ENCODE peak calls at places on chromosomes 5 and 9, in nine cellular contexts. One of them, this sample, is unnamed.

GRCh38 chr5:150190503-150190973 is 676 bp downstream of the SLC6A7 start:
- DNase-seq in HCT116: no peak
- DNase-seq in esophagus squamous epithelium: no peak
- DNase-seq in tibial artery: no peak
- DNase-seq in keratinocyte: no peak
- DNase-seq in cardiac muscle cell: no peak
- DNase-seq in left ventricle myocardium inferior: no peak
- DNase-seq in hepatocyte: no peak
- DNase-seq in lung: no peak
- DNase-seq in this sample: no peak

GRCh38 chr5:134113572-134113907 is 941 bp upstream of the TCF7 start:
- DNase-seq in lung: no peak
- DNase-seq in tibial artery: no peak
- DNase-seq in esophagus squamous epithelium: no peak
- DNase-seq in hepatocyte: no peak
- DNase-seq in keratinocyte: no peak
- DNase-seq in HCT116: no peak
- DNase-seq in cardiac muscle cell: no peak
- DNase-seq in left ventricle myocardium inferior: no peak
- DNase-seq in this sample: no peak

GRCh38 chr9:80707120-80707519 is 982.2 kb downstream of the TLE1 start:
- DNase-seq in lung: no peak
- DNase-seq in keratinocyte: peak; percentile 62
- DNase-seq in hepatocyte: no peak
- DNase-seq in tibial artery: no peak
- DNase-seq in cardiac muscle cell: no peak
- DNase-seq in esophagus squamous epithelium: no peak
- DNase-seq in left ventricle myocardium inferior: no peak
- DNase-seq in HCT116: no peak
- DNase-seq in this sample: no peak

GRCh38 chr5:98109561-98110006 is 663.9 kb upstream of the RGMB start:
- DNase-seq in left ventricle myocardium inferior: no peak
- DNase-seq in cardiac muscle cell: no peak
- DNase-seq in HCT116: no peak
- DNase-seq in keratinocyte: no peak
- DNase-seq in esophagus squamous epithelium: no peak
- DNase-seq in tibial artery: no peak
- DNase-seq in lung: no peak
- DNase-seq in hepatocyte: no peak
- DNase-seq in this sample: no peak

GRCh38 chr5:135551593-135552447 is 16.1 kb upstream of the NEUROG1 start:
- DNase-seq in hepatocyte: peak; percentile 86
- DNase-seq in keratinocyte: no peak
- DNase-seq in lung: peak; percentile 67
- DNase-seq in HCT116: peak; percentile 69
- DNase-seq in esophagus squamous epithelium: no peak
- DNase-seq in tibial artery: peak; percentile 76
- DNase-seq in left ventricle myocardium inferior: peak; percentile 29
- DNase-seq in cardiac muscle cell: peak; percentile 81
- DNase-seq in this sample: no peak

GRCh38 chr5:31664566-31664965 is 25.6 kb downstream of the PDZD2 start:
- DNase-seq in cardiac muscle cell: no peak
- DNase-seq in esophagus squamous epithelium: no peak
- DNase-seq in HCT116: peak; percentile 56
- DNase-seq in tibial artery: no peak
- DNase-seq in hepatocyte: no peak
- DNase-seq in keratinocyte: no peak
- DNase-seq in lung: no peak
- DNase-seq in left ventricle myocardium inferior: no peak
- DNase-seq in this sample: no peak

GRCh38 chr5:149616727-149617284 is 35.5 kb downstream of the ARHGEF37 start:
- DNase-seq in tibial artery: no peak
- DNase-seq in lung: no peak
- DNase-seq in left ventricle myocardium inferior: no peak
- DNase-seq in keratinocyte: no peak
- DNase-seq in HCT116: no peak
- DNase-seq in hepatocyte: no peak
- DNase-seq in esophagus squamous epithelium: no peak
- DNase-seq in cardiac muscle cell: no peak
- DNase-seq in this sample: no peak

GRCh38 chr5:122897283-122897602 is 51.8 kb downstream of the SNX24 start:
- DNase-seq in cardiac muscle cell: no peak
- DNase-seq in HCT116: no peak
- DNase-seq in left ventricle myocardium inferior: no peak
- DNase-seq in hepatocyte: no peak
- DNase-seq in esophagus squamous epithelium: no peak
- DNase-seq in lung: no peak
- DNase-seq in tibial artery: no peak
- DNase-seq in keratinocyte: no peak
- DNase-seq in this sample: no peak

GRCh38 chr5:159095882-159096554 is 3.7 kb downstream of the EBF1 start:
- DNase-seq in esophagus squamous epithelium: no peak
- DNase-seq in cardiac muscle cell: no peak
- DNase-seq in hepatocyte: no peak
- DNase-seq in lung: no peak
- DNase-seq in keratinocyte: no peak
- DNase-seq in HCT116: no peak
- DNase-seq in left ventricle myocardium inferior: no peak
- DNase-seq in tibial artery: no peak
- DNase-seq in this sample: no peak
- H3K4me3 ChIP-seq in esophagus squamous epithelium: peak overlapping the region; percentile 46
- H3K4me3 ChIP-seq in cardiac muscle cell: no peak overlapping the region
- H3K4me3 ChIP-seq in hepatocyte: no peak overlapping the region
- H3K4me3 ChIP-seq in lung: no peak overlapping the region
- H3K4me3 ChIP-seq in keratinocyte: no peak overlapping the region
- H3K4me3 ChIP-seq in HCT116: no peak overlapping the region
- H3K4me3 ChIP-seq in left ventricle myocardium inferior: peak overlapping the region; percentile 84
- H3K4me3 ChIP-seq in tibial artery: peak overlapping the region; percentile 82
- H3K4me3 ChIP-seq in this sample: no peak overlapping the region

GRCh38 chr5:61649971-61650370 is 317.9 kb downstream of the ZSWIM6 start:
- DNase-seq in left ventricle myocardium inferior: no peak
- DNase-seq in keratinocyte: no peak
- DNase-seq in tibial artery: no peak
- DNase-seq in cardiac muscle cell: no peak
- DNase-seq in lung: no peak
- DNase-seq in HCT116: no peak
- DNase-seq in hepatocyte: no peak
- DNase-seq in esophagus squamous epithelium: no peak
- DNase-seq in this sample: no peak
- TF ChIP-seq CTCF in left ventricle myocardium inferior: no peak
- TF ChIP-seq CTCF in keratinocyte: no peak
- TF ChIP-seq CTCF in tibial artery: no peak
- TF ChIP-seq CTCF in cardiac muscle cell: no peak
- TF ChIP-seq CTCF in lung: no peak
- TF ChIP-seq CTCF in HCT116: no peak
- TF ChIP-seq CTCF in hepatocyte: no peak
- TF ChIP-seq CTCF in esophagus squamous epithelium: no peak
- TF ChIP-seq CTCF in this sample: no peak

DNA sequence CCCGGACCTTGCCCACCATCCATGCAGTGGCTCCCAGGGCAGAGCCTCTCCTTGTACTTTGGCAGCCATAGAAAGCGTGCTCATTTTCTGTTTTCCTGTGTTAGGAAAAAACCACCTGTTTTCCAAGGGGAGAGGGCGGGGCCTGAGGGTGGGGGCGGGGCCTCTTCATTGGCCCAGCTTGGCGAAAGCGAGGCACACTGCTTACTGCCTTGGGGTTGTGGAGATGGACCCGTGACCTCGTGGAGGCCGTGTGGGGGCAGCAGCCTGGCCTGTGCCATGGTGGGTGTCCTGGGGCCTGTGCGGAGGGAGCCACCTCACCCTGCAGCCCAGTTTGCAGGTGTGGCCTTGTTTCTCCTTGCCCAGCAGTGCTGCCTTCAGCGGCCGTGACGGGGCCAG is 4.4 kb upstream of the TOR4A start:
- DNase-seq in left ventricle myocardium inferior: no peak
- DNase-seq in HCT116: no peak
- DNase-seq in keratinocyte: no peak
- DNase-seq in esophagus squamous epithelium: no peak
- DNase-seq in cardiac muscle cell: no peak
- DNase-seq in lung: no peak
- DNase-seq in hepatocyte: no peak
- DNase-seq in tibial artery: peak; percentile 51
- DNase-seq in this sample: no peak
- H3K4me1 ChIP-seq in left ventricle myocardium inferior: peaks cover 96% of the 10 kb centered on the region
- H3K4me1 ChIP-seq in HCT116: peaks cover 31% of the 10 kb centered on the region
- H3K4me1 ChIP-seq in keratinocyte: peaks cover 27% of the 10 kb centered on the region
- H3K4me1 ChIP-seq in esophagus squamous epithelium: peaks cover 46% of the 10 kb centered on the region
- H3K4me1 ChIP-seq in cardiac muscle cell: peaks cover 25% of the 10 kb centered on the region
- H3K4me1 ChIP-seq in lung: peaks cover 5% of the 10 kb centered on the region
- H3K4me1 ChIP-seq in hepatocyte: peaks cover 17% of the 10 kb centered on the region
- H3K4me1 ChIP-seq in tibial artery: peaks cover 5% of the 10 kb centered on the region
- H3K4me1 ChIP-seq in this sample: peaks cover 44% of the 10 kb centered on the region

DNA sequence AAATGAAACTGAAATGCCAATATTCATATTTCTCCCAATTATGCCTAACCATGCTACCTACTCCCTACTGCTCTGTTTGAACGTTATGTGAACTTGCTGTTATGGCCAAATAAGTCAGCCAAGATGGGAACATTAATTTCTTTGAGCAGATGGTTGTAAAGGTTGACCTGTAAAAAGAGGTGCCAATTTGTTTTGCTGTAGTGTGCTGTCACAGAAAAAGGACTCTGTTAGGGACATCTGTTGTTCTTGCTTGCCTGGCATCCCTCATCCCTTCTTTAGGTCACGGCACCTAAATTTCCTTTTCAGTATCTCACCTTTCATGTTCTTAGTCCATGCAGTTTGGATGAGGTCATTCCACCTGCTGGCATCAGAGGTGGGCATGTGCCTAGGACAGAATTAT is 35.4 kb downstream of the GDNF start:
- DNase-seq in keratinocyte: no peak
- DNase-seq in lung: no peak
- DNase-seq in left ventricle myocardium inferior: no peak
- DNase-seq in esophagus squamous epithelium: no peak
- DNase-seq in hepatocyte: no peak
- DNase-seq in tibial artery: no peak
- DNase-seq in cardiac muscle cell: no peak
- DNase-seq in HCT116: no peak
- DNase-seq in this sample: no peak
- H3K4me3 ChIP-seq in keratinocyte: no peak overlapping the region
- H3K4me3 ChIP-seq in lung: no peak overlapping the region
- H3K4me3 ChIP-seq in left ventricle myocardium inferior: no peak overlapping the region
- H3K4me3 ChIP-seq in esophagus squamous epithelium: no peak overlapping the region
- H3K4me3 ChIP-seq in hepatocyte: no peak overlapping the region
- H3K4me3 ChIP-seq in tibial artery: no peak overlapping the region
- H3K4me3 ChIP-seq in cardiac muscle cell: no peak overlapping the region
- H3K4me3 ChIP-seq in HCT116: no peak overlapping the region
- H3K4me3 ChIP-seq in this sample: no peak overlapping the region

DNA sequence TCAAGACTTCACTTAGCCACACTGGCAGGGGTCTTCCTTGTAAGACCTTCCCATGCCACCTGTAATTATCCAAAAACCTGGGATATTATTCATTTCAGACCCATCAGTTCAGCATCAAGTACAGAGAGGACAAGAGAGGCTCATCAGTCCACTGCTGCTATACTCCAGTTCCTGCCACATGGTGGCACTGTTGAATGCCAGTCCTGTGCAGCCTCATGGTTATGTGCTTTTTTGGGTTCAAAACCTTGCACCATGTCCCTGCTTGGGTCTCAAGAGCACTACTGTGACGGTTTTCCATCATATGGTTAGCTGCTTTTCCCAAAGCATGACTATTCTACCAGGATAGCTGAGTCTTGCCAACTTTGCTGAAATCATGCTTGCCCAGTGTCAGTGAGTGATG is 8.5 kb downstream of the PTGS1 start:
- DNase-seq in left ventricle myocardium inferior: no peak
- DNase-seq in hepatocyte: no peak
- DNase-seq in tibial artery: no peak
- DNase-seq in cardiac muscle cell: no peak
- DNase-seq in esophagus squamous epithelium: no peak
- DNase-seq in lung: no peak
- DNase-seq in HCT116: no peak
- DNase-seq in keratinocyte: no peak
- DNase-seq in this sample: no peak
- TF ChIP-seq CTCF in left ventricle myocardium inferior: no peak
- TF ChIP-seq CTCF in hepatocyte: no peak
- TF ChIP-seq CTCF in tibial artery: peak; percentile 5
- TF ChIP-seq CTCF in cardiac muscle cell: peak; percentile 67
- TF ChIP-seq CTCF in esophagus squamous epithelium: peak; percentile 46
- TF ChIP-seq CTCF in lung: no peak
- TF ChIP-seq CTCF in HCT116: peak; percentile 72
- TF ChIP-seq CTCF in keratinocyte: peak; percentile 65
- TF ChIP-seq CTCF in this sample: no peak